ENCODE peak calls at places on chromosomes 16 and 17, in seven cellular contexts. Y, N, Z, I, K, V and D are unnamed samples.

GRCh38 chr16:77793417-77793816 is 5.1 kb downstream of the VAT1L start:
- DNase-seq in I (no peak), Y (no peak), N (no peak), V (no peak), Z (no peak), K (no peak), D (no peak)

GRCh38 chr17:4163951-4164350 is 21.0 kb downstream of the CYB5D2 start:
- DNase-seq in I (no peak), N (no peak), V (no peak), K (no peak), Y (no peak), Z (no peak), D (no peak)

GRCh38 chr16:63287411-63287810 is 1251.2 kb upstream of the CDH8 start:
- DNase-seq in I (no peak), Y (no peak), V (no peak), Z (no peak), N (no peak), K (no peak), D (no peak)

GRCh38 chr16:5379948-5380347 is 282.4 kb upstream of the EEF2KMT start:
- DNase-seq in I (no peak), K (no peak), V (no peak), Y (no peak), N (no peak), Z (no peak), D (no peak)

GRCh38 chr17:21564262-21564661 is 128.1 kb upstream of the KCNJ18 start:
- DNase-seq in Z (no peak), V (no peak), I (no peak), Y (no peak), K (no peak), N (no peak), D (no peak)

GRCh38 chr16:66439051-66439730 is 12.1 kb downstream of the BEAN1 start:
- DNase-seq in I (no peak), N (no peak), Y (no peak), Z (no peak), K (no peak), V (no peak), D (no peak)

GRCh38 chr17:78561166-78561565 is 16.0 kb downstream of the DNAH17 start:
- DNase-seq in Y (no peak), V (no peak), K (no peak), I (no peak), N (no peak), Z (no peak), D (no peak)

GRCh38 chr16:23323224-23324030 is 21.3 kb downstream of the SCNN1B start:
- DNase-seq in I (no peak), N (no peak), K (no peak), V (peak; percentile 84), Y (no peak), Z (no peak), D (no peak)

GRCh38 chr17:4951486-4951885 is 567 bp downstream of the ENO3 start:
- DNase-seq in V (no peak), Y (no peak), K (no peak), I (no peak), Z (no peak), N (no peak), D (no peak)

GRCh38 chr17:7673239-7673638 is 14.1 kb downstream of the TP53 start:
- DNase-seq in N (peak; percentile 89), K (peak; percentile 36), V (peak; percentile 3), I (no peak), Y (no peak), Z (peak; percentile 27), D (no peak)

GRCh38 chr16:57473906-57474305 is 11.4 kb downstream of the POLR2C start:
- DNase-seq in Z (no peak), K (no peak), I (no peak), Y (no peak), N (no peak), V (no peak), D (no peak)

GRCh38 chr17:74059471-74059870 is 144.0 kb upstream of the RPL38 start:
- DNase-seq in I (no peak), N (no peak), K (no peak), Y (no peak), V (no peak), Z (no peak), D (no peak)

GRCh38 chr17:2602597-2603017 is 9.2 kb downstream of the PAFAH1B1 start:
- DNase-seq in Y (no peak), Z (peak; percentile 48), I (no peak), N (no peak), K (no peak), V (no peak), D (no peak)

GRCh38 chr17:40309031-40309937 is at the start of gene RARA:
- DNase-seq in V (no peak), Z (peak; percentile 51), I (no peak), N (peak; percentile 86), Y (peak; percentile 67), K (peak; percentile 49), D (peak; percentile 76)

DNA sequence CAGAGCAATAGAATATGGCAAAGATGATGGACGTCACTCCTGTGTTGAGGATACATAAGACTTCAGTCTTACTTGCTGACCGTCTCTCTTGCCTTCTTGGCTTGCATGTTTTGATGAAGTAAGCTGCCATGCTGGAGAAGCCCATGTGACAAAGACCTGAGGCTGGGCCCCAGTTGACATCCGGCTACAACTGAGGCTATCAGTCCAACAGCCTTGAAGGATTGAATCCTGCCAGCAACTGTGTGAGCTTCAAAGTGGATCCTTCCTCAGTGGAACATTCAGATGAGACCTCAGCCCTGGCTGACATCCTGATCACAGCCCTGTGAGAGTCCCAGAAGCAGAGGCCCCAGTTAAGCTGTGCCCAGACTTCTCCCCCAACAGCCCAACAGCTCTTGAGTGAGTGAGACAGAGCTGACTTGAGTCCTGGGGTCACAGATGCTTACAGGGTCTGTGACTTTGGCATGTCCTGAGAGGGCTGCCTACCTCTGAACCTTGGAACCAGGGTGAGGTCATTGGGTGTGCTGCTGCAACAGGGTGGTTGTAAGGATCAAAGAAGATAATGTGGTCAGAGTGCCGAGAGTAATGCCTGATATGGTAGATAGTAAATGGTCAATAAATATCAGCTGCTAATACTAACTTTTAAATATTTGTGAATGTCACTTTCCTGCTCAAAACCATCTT is 2.4 kb upstream of the BRD7 start:
- DNase-seq in N (no peak), I (no peak), K (no peak), Y (no peak), V (no peak), Z (peak; percentile 66), D (no peak)
- TF ChIP-seq JUND in N (no peak), I (no peak), K (no peak), Y (no peak), V (no peak), Z (peak; percentile 57), D (no peak)

GRCh38 chr17:55663395-55663794 is 59.3 kb downstream of the TMEM100 start:
- DNase-seq in K (no peak), Y (no peak), Z (no peak), V (no peak), N (no peak), I (no peak), D (no peak)

GRCh38 chr17:55659661-55660060 is 63.0 kb downstream of the TMEM100 start:
- DNase-seq in I (no peak), V (no peak), N (no peak), K (no peak), Z (no peak), Y (no peak), D (no peak)

GRCh38 chr17:55660171-55660886 is 62.3 kb downstream of the TMEM100 start:
- DNase-seq in Z (peak; percentile 9), V (no peak), I (no peak), K (no peak), N (no peak), Y (no peak), D (no peak)

GRCh38 chr17:55661963-55662834 is 60.5 kb downstream of the TMEM100 start:
- DNase-seq in I (no peak), Y (no peak), V (no peak), K (no peak), Z (no peak), N (no peak), D (no peak)

DNA sequence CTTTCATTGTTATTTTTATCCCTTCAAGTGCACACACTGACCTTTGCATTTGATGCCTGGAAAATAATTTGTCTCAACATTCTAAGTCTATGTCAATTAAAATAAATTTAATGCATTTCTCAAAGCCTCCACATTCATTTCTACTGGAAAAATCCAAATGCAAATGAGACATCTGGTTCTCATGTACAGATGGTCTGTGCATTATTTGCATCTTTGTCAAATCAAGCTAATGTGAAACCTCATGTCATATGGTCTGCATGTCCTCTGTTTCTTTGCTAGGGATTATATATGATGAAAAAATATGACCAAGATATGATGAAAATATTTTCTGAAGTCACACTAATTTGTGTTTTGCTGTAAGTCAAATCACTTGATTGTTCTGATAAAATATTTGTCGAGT is 61.3 kb downstream of the TMEM100 start:
- DNase-seq in I (no peak), N (no peak), Z (no peak), V (no peak), Y (peak; percentile 40), K (no peak), D (no peak)
- TF ChIP-seq JUND in I (no peak), N (no peak), Z (no peak), V (no peak), Y (no peak), K (no peak), D (no peak)

GRCh38 chr17:9767432-9767991 is 23.9 kb downstream of the DHRS7C start:
- DNase-seq in I (no peak), K (no peak), V (no peak), Y (no peak), N (no peak), Z (no peak), D (no peak)

GRCh38 chr17:9766970-9767369 is 24.4 kb downstream of the DHRS7C start:
- DNase-seq in N (no peak), I (no peak), Y (no peak), Z (no peak), K (no peak), V (no peak), D (no peak)

GRCh38 chr17:9771465-9771864 is 19.9 kb downstream of the DHRS7C start:
- DNase-seq in V (no peak), Z (no peak), N (no peak), I (no peak), K (no peak), Y (no peak), D (no peak)

GRCh38 chr17:9769036-9769695 is 22.2 kb downstream of the DHRS7C start:
- DNase-seq in Y (no peak), K (no peak), Z (no peak), V (no peak), I (no peak), N (no peak), D (no peak)

GRCh38 chr17:9768381-9768934 is 22.9 kb downstream of the DHRS7C start:
- DNase-seq in I (peak; percentile 34), Y (peak; percentile 45), Z (peak; percentile 14), V (no peak), N (no peak), K (peak; percentile 21), D (peak; percentile 20)
- TF ChIP-seq JUND in I (no peak), Y (no peak), Z (no peak), V (no peak), N (no peak), K (no peak), D (no peak)

DNA sequence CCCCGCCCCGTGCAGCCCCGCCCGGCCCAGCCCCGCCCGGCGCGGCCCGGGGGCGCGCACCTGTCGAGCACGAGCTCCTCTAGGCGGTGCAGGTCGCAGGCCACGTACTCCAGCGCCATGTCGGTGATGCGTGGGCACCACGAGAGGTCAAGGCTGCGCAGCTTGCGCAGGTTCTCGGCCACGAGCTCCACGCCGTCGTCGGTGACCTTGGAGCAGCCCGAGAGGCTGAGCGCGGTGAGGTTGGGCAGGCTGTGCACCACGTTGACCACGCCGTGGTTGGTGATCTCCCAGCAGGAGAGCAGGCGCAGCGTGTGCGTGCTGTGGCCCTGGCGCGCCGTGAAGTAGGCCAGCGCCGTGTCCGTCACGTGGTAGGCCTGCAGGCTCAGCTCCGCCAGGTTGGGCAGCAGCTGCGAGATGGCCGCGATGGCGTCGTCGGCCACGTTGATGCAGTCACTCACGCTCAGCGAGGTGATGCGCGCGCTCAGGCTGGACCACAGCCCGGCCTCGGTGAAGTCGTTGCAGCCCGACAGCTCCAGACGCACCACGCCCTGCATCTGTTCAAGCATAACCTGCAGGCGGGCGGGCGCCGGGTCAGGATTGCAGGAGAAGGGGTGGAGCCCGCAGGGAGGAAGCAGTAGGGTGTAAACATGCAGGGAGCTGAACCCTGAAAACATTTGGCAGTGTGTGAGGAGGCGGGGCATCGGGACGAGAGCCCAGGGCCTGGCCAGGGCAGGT is 5.3 kb upstream of the WDR24 start:
- DNase-seq in V (no peak), Z (no peak), N (peak; percentile 77), Y (no peak), I (no peak), K (peak; percentile 65), D (no peak)
- TF ChIP-seq JUND in V (no peak), Z (no peak), N (no peak), Y (no peak), I (no peak), K (no peak), D (no peak)